ENCODE peak calls at places on chromosome 11, in five cellular contexts. O is H54, C is suprapubic skin, N is IMR-90, A is NB4. L is an unnamed sample.

GRCh38 chr11:27916541-27917100 is 191.3 kb downstream of the KIF18A start:
- DNase-seq in O (no peak), C (no peak), N (peak), A (no peak), L (no peak)

GRCh38 chr11:10208045-10208674 is 85.9 kb downstream of the SBF2 start:
- DNase-seq in O (peak), C (no peak), N (peak), A (peak), L (peak)

GRCh38 chr11:35304393-35304790 is 115.0 kb downstream of the SLC1A2 start:
- DNase-seq in O (no peak), C (no peak), N (peak), A (no peak), L (no peak)

GRCh38 chr11:6321961-6322362 is 1.7 kb upstream of the CAVIN3 start:
- DNase-seq in O (peak), C (no peak), N (peak), A (peak), L (peak)

GRCh38 chr11:2804189-2804588 is 81.4 kb downstream of the CDKN1C start:
- DNase-seq in O (no peak), C (no peak), N (no peak), A (no peak), L (no peak)

GRCh38 chr11:636511-637332 is at the start of gene DRD4:
- DNase-seq in O (no peak), C (no peak), N (peak), A (no peak), L (no peak)

GRCh38 chr11:96136623-96137313 is 206.2 kb downstream of the MAML2 start:
- DNase-seq in O (no peak), C (no peak), N (no peak), A (no peak), L (peak)

GRCh38 chr11:111735262-111736116 is 30.7 kb downstream of the PPP2R1B start:
- DNase-seq in O (peak), C (peak), N (peak), A (no peak), L (peak)

GRCh38 chr11:94449437-94449836 is 44.2 kb downstream of the MRE11 start:
- DNase-seq in O (no peak), C (no peak), N (peak), A (peak), L (peak)

GRCh38 chr11:28490763-28491382 is 382.7 kb downstream of the METTL15 start:
- DNase-seq in O (no peak), C (no peak), N (no peak), A (no peak), L (no peak)

DNA sequence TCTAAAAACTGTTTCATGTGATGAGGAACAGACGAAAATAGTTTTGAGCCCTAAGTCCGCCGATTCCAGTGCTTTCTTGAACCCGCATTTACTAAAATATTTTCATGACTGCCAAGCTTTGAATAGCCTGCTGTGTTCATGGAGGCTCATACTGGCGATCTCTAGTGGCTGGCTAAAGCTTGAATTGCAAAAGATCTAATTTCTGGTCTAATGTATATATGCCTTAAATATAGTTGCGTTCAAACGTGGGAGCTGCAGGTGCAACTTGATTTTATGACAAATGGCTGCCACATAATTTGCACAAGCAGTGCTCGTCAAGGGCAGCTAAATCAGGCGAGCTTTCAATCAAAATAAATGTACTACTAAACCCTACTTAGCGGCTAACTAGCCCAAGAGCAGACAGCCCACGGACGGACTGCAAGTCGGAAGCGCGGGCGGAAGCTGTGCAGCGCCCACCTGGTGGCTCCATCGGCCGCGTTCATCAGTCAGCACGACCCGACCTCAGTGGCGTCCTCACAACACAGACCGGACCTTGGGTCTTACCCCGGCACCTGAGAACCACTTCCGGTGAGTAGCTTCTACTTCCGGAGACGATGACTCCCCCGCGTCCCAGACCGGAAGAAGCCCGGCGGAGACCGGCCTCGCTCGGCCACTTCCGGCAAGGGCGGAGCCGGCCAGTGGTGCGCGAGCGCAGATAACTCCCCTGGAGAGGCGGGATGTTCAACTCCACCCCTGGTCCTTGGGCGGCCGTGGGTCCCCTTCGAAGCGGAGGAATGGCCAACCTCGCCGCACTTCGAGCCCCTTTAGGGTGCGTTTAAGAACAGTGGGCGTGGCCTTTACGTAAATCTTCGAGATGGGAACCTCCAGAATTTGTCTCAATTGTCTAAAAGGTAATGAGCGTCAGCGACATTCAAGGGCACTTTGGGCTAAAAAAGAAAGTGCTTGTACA is 6.1 kb downstream of the RPL27A start:
- DNase-seq in O (peak), C (peak), N (peak), A (peak), L (peak)
- TF ChIP-seq POLR2A in O (peak), C (no peak), N (peak), A (peak), L (peak)

GRCh38 chr11:47269829-47270305 is at the start of gene MADD:
- DNase-seq in O (peak), C (peak), N (peak), A (peak), L (peak)
- TF ChIP-seq POLR2A in O (peak), C (no peak), N (peak), A (peak), L (peak)

GRCh38 chr11:64857485-64857884 is 13.0 kb upstream of the CDC42BPG start:
- DNase-seq in O (no peak), C (no peak), N (no peak), A (no peak), L (no peak)

GRCh38 chr11:64859542-64860414 is 15.3 kb upstream of the CDC42BPG start:
- DNase-seq in O (no peak), C (no peak), N (no peak), A (peak), L (no peak)

GRCh38 chr11:64856382-64857227 is 12.2 kb upstream of the CDC42BPG start:
- DNase-seq in O (peak), C (peak), N (peak), A (peak), L (peak)

GRCh38 chr11:64861227-64861970 is 16.9 kb upstream of the CDC42BPG start:
- DNase-seq in O (no peak), C (no peak), N (no peak), A (peak), L (no peak)

DNA sequence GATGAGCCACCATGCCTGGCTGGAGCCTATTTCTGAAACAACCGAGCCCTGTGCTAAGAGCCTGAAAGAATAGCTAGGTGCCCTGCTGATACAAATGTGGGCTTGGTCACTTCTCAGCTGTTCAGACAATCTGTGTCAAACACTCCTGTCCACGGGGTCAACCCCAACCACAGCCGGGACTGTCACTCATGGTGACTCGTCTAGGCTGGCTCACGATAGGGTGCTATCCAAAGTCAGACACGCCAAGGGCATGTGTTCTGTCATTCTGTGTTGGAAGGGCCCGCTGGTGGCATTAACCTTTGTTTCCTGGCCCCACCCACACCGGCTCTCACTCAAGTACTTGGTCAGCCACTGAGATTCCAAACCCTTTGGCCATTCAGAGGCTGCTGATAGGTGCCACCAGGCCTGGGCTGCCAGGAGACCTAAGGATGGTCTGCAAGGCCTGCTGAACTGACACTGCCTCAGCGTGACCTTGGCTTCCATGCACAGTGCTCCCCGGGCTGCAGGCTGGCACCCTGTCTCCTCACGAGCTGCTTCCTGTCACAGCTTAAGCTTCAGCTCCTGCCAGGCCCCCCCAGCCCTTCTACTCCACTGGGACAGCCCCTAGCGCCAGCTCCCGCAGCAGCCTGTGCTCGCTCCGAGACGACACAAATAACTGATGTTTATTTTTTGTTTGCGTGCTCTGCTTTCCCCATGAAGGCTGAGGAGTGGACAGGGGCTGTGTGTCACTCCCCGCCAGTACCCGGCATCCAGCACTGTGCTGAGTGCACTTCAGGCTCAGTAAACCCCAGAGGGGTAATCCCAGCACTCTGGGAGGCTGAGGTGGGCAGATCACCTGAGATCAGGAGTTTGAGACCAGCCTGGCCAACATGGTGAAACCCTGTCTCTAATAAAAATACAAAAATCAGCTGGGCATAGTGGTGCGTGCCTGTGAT is 14.3 kb upstream of the CDC42BPG start:
- DNase-seq in O (no peak), C (peak), N (no peak), A (peak), L (no peak)
- TF ChIP-seq POLR2A in O (no peak), C (no peak), N (no peak), A (no peak), L (no peak)

DNA sequence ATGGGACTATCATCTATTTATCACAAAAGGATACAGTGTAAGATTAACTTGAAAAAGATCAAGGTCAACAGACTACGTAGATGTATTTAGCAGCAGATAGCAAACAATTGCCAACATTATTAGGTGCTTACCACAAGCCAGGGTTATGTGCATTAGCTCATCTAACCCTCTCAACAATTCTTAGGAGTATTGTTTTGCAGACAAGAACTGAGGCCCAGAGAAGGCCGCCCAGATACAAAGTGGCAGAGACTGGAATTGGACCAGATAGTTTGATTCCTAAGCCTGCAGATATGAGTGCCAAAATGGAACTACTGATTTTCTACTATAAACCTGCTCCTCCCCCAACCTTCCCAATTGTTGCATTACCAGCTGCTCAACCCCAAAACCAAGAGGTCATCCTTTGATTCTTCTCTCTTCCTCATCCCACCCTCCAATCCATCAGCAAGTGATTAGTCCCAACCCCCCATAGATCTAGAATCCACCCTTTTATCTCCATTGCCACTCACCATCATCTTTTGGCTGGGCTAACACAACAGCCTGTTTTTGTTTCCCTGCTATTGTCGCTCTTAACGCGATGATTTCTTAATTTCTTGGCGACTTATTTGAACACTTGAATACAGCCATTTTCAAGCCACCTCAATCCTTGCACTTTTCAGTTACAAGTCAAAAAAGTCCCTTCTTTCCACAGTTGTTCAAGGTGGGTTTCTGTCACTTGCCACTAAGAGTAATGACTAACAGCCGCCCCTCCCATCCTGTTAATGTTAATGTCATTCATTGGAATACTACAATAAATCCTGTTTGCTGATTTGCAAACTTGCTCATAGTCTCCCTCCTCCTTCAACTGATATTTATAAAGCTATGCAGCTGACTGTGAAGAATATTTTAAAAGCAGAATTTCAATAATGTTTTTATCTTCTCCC is 2.7 kb downstream of the TMEM123 start:
- DNase-seq in O (no peak), C (no peak), N (no peak), A (no peak), L (peak)
- TF ChIP-seq POLR2A in O (no peak), C (no peak), N (no peak), A (no peak), L (peak)

GRCh38 chr11:43823851-43824250 is 56.8 kb upstream of the ALKBH3 start:
- DNase-seq in O (no peak), C (no peak), N (no peak), A (no peak), L (no peak)

GRCh38 chr11:43812471-43812870 is 68.2 kb upstream of the ALKBH3 start:
- DNase-seq in O (no peak), C (no peak), N (no peak), A (no peak), L (no peak)

GRCh38 chr11:43819926-43820325 is 60.7 kb upstream of the ALKBH3 start:
- DNase-seq in O (no peak), C (no peak), N (no peak), A (peak), L (no peak)

GRCh38 chr11:43823316-43823715 is 57.3 kb upstream of the ALKBH3 start:
- DNase-seq in O (no peak), C (no peak), N (no peak), A (no peak), L (no peak)

GRCh38 chr11:43818220-43818619 is 62.4 kb upstream of the ALKBH3 start:
- DNase-seq in O (no peak), C (no peak), N (peak), A (no peak), L (no peak)
- TF ChIP-seq POLR2A in O (no peak), C (no peak), N (no peak), A (no peak), L (no peak)

L was measured in endothelial cell of umbilical vein.